ENCODE peak calls at places on chromosomes 16 and 17, in nine cellular contexts. N, K, A, Q, J, R, L, X and T are unnamed samples.

GRCh38 chr17:58322581-58323419 is 5.8 kb downstream of the TSPOAP1 start:
- DNase-seq in N (no peak), A (no peak), Q (no peak), X (no peak), K (no peak), R (no peak), L (no peak), J (no peak), T (no peak)

GRCh38 chr17:39631403-39631802 is 4.7 kb downstream of the PPP1R1B start:
- DNase-seq in N (peak), Q (no peak), J (no peak), L (no peak), X (no peak), K (no peak), A (no peak), R (no peak), T (no peak)

GRCh38 chr17:77914440-77915254 is 43.9 kb upstream of the TNRC6C start:
- DNase-seq in R (no peak), J (no peak), A (no peak), Q (peak), N (peak), L (no peak), K (no peak), X (no peak), T (no peak)

GRCh38 chr16:47925811-47926460 is 229.9 kb downstream of the ABCC12 start:
- DNase-seq in L (no peak), J (no peak), A (no peak), K (no peak), R (peak), Q (no peak), N (no peak), X (no peak), T (no peak)

GRCh38 chr16:19698480-19699465 is 19.3 kb downstream of the KNOP1 start:
- DNase-seq in N (no peak), J (no peak), X (no peak), Q (no peak), R (no peak), L (peak), A (no peak), K (no peak), T (peak)

GRCh38 chr17:58324409-58325288 is 3.9 kb downstream of the TSPOAP1 start:
- DNase-seq in K (no peak), L (no peak), X (peak), R (no peak), N (peak), Q (peak), A (no peak), J (no peak), T (no peak)

GRCh38 chr17:2227025-2227699 is 76.4 kb downstream of the SMG6 start:
- DNase-seq in X (no peak), A (no peak), N (no peak), K (no peak), R (no peak), Q (no peak), J (no peak), L (no peak), T (no peak)

GRCh38 chr17:26962255-26963162 is 331.4 kb upstream of the WSB1 start:
- DNase-seq in Q (peak), R (no peak), J (no peak), N (no peak), L (no peak), X (no peak), A (no peak), K (no peak), T (no peak)

GRCh38 chr16:49862694-49863093 is 6.8 kb upstream of the ZNF423 start:
- DNase-seq in Q (no peak), L (no peak), R (no peak), A (no peak), J (no peak), N (no peak), K (no peak), X (no peak), T (no peak)

GRCh38 chr17:81923302-81924260 is 4.0 kb downstream of the MAFG start:
- DNase-seq in K (peak), A (no peak), R (no peak), N (peak), J (peak), X (peak), Q (peak), L (peak), T (peak)

GRCh38 chr17:37220609-37220953 is 155.2 kb upstream of the C17orf78 start:
- DNase-seq in N (no peak), X (no peak), J (no peak), Q (peak), L (peak), R (no peak), K (no peak), A (no peak), T (no peak)

GRCh38 chr16:11005611-11005975 is 61.2 kb downstream of the CLEC16A start:
- DNase-seq in R (no peak), X (no peak), K (no peak), L (peak), Q (no peak), N (no peak), A (no peak), J (no peak), T (no peak)

GRCh38 chr16:52976539-52977167 is 76.0 kb downstream of the CHD9NB start:
- DNase-seq in L (peak), R (no peak), X (no peak), Q (peak), K (no peak), A (no peak), J (no peak), N (no peak), T (peak)

GRCh38 chr16:4101421-4102275 is 14.6 kb downstream of the ADCY9 start:
- DNase-seq in Q (no peak), X (peak), N (peak), K (peak), R (no peak), A (no peak), L (peak), J (no peak), T (no peak)
- H3K4me3 ChIP-seq in Q (no peak), X (no peak), N (no peak), K (no peak), R (no peak), A (no peak), L (no peak), J (no peak), T (no peak)

DNA sequence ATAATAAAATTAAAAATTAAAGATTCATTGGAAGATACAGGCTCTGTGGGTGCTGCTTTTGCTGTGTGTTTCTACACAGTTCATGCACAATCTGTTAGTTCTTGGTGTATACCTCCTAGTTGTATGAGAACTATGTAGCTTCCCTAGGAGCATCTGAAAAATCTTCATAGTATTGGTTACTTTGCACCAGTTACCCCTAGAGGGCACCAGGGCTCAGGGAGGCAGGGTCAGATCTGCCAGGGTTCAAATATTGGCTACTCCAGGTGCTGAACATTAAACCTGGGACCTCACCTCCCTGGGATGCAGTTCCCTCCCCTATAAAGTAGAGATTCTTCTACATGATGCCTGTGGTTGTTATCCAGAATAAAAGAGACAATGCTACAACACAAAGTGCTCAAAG is 583.0 kb upstream of the CDH11 start:
- DNase-seq in L (no peak), K (no peak), A (no peak), R (no peak), J (no peak), Q (peak), X (no peak), N (no peak), T (no peak)
- TF ChIP-seq CTCF in L (peak), K (peak), A (peak), R (peak), J (peak), Q (peak), X (no peak), N (no peak), T (peak)

GRCh38 chr16:84806256-84806889 is 13.4 kb upstream of the CRISPLD2 start:
- DNase-seq in R (no peak), X (peak), K (peak), L (peak), J (peak), N (no peak), A (peak), Q (no peak), T (peak)
- H3K4me3 ChIP-seq in R (no peak), X (no peak), K (peak), L (peak), J (no peak), N (no peak), A (peak), Q (no peak), T (peak)

DNA sequence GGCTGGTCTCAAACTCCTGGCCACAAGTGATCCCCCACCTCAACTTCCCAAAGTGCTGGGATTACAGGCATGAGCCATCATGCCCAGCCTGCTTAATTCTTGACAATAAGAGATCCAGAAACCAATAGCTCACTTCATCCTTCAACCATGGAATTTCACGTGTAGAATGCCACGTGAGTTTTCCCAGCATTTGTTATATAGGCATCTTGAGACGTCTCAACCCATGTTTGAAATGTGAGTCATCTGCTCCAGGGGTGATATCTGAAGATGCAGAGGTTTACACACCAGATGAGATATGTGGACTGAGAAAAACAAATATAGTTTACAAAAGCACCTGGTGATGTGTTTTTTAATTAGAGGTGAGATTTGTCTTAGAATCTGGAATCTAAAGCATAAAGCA is 7.1 kb downstream of the TEKT3 start:
- DNase-seq in A (no peak), Q (no peak), K (no peak), X (no peak), J (no peak), N (no peak), R (no peak), L (no peak), T (no peak)
- TF ChIP-seq CTCF in A (no peak), Q (no peak), K (no peak), X (no peak), J (no peak), N (no peak), R (no peak), L (no peak), T (no peak)

GRCh38 chr17:42184717-42185496 is at the start of gene HCRT:
- DNase-seq in X (no peak), K (no peak), J (no peak), N (no peak), Q (no peak), A (no peak), R (no peak), L (no peak), T (no peak)

GRCh38 chr17:42181851-42182207 is 887 bp upstream of the KCNH4 start:
- DNase-seq in J (no peak), R (no peak), L (no peak), K (no peak), X (no peak), A (no peak), N (no peak), Q (no peak), T (no peak)

GRCh38 chr17:42183741-42184711 is 1.2 kb downstream of the HCRT start:
- DNase-seq in K (peak), R (no peak), J (peak), L (peak), X (peak), A (no peak), Q (peak), N (peak), T (no peak)

GRCh38 chr17:42180922-42181850 is at the start of gene KCNH4:
- DNase-seq in L (peak), X (peak), J (no peak), K (peak), Q (peak), A (no peak), R (peak), N (peak), T (peak)

DNA sequence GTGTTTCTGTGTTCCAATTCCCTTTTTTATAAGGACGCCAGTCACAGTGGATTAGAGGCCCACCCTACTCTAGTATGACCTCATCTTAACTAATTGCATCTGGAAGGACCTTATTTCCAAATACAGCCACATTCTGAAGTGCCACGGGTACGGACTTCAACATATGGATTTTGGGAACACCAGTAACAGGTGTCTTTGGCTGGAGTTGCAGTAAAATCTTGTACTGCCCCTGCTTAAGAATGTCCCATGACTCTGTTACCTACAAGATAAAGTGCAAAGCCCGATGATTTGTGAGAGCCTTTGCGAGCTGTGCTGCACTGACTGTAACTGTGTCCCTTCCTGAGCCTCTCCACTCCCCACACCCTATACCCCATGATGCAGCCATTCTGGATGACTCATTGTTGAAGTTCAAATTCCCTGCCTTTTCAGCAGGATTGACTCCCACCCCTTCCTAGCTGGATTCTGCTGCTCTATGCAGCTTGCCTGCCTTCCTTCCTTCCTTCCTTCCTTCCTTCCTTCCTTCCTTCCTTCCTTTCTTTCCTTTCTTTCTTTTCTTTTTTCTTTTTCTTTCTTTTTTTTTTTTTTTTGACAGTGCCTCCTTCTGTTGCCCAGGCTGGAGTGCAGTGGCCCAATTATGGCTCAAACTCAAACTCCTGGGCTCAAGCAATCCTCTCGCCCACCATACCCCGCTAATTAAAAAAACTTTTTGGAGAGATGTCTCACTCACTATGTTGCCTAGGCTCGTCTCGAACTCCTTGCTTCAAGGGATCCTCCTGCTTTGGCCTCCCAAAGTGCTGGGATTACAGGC is 2.1 kb downstream of the HCRT start:
- DNase-seq in A (peak), L (peak), R (no peak), N (no peak), J (no peak), X (no peak), Q (no peak), K (no peak), T (no peak)
- H3K4me3 ChIP-seq in A (peak), L (peak), R (no peak), N (peak), J (peak), X (peak), Q (peak), K (peak), T (no peak)